ENCODE peak calls at places on chromosomes 16 and 17, in six cellular contexts. I is NCI-H1105 treated with DMSO at 0.1 percent for 48 hours; U is activated B cell treated with CpG ODN at 0.5 μM for 24 hours; L is germinal center; C is left colon; J is stimulated activated CD4-positive, alpha-beta T cell treated with anti-CD3 and anti-CD28 coated beads, Interleukin-4, amount 100 ng/mL, for 1 hour. Q is an unnamed sample.
A peak's percentile ranks its signal among the peaks of the same experiment; 100 is the strongest.

GRCh38 chr17:20241855-20242254 is 225.5 kb downstream of the LGALS9B start:
- DNase-seq in I (no peak), U (no peak), L (no peak), C (no peak), J (no peak), Q (no peak)

GRCh38 chr16:62870554-62870953 is 834.3 kb upstream of the CDH8 start:
- DNase-seq in I (no peak), U (no peak), L (no peak), C (no peak), J (no peak), Q (no peak)

GRCh38 chr16:69711115-69711740 is 15.1 kb downstream of the NQO1 start:
- DNase-seq in I (no peak), U (no peak), L (no peak), C (peak; percentile 53), J (no peak), Q (no peak)

GRCh38 chr17:16342979-16343378 is 10.3 kb downstream of the CENPV start:
- DNase-seq in I (no peak), U (no peak), L (no peak), C (no peak), J (no peak), Q (no peak)

GRCh38 chr16:79805621-79806020 is 205.1 kb upstream of the MAF start:
- DNase-seq in I (no peak), U (no peak), L (no peak), C (no peak), J (no peak), Q (no peak)

GRCh38 chr17:39012725-39013124 is 45.5 kb upstream of the FBXO47 start:
- DNase-seq in I (no peak), U (no peak), L (no peak), C (no peak), J (no peak), Q (no peak)

GRCh38 chr17:72150632-72151460 is 30.0 kb downstream of the SOX9 start:
- DNase-seq in I (no peak), U (no peak), L (no peak), C (no peak), J (no peak), Q (no peak)

GRCh38 chr16:54446639-54447038 is 160.1 kb upstream of the IRX3 start:
- DNase-seq in I (no peak), U (no peak), L (no peak), C (no peak), J (no peak), Q (no peak)

GRCh38 chr17:6353161-6353560 is 81.8 kb downstream of the AIPL1 start:
- DNase-seq in I (no peak), U (no peak), L (no peak), C (no peak), J (no peak), Q (no peak)

GRCh38 chr16:15970202-15970601 is 20.8 kb downstream of the ABCC1 start:
- DNase-seq in I (no peak), U (no peak), L (peak; percentile 49), C (no peak), J (no peak), Q (no peak)

GRCh38 chr16:51267676-51268075 is 116.6 kb upstream of the SALL1 start:
- DNase-seq in I (no peak), U (no peak), L (no peak), C (no peak), J (no peak), Q (no peak)

GRCh38 chr16:69112285-69113129 is 7.1 kb downstream of the HAS3 start:
- DNase-seq in I (peak; percentile 12), U (peak; percentile 34), L (peak; percentile 75), C (peak; percentile 72), J (peak; percentile 64), Q (no peak)

GRCh38 chr16:79542196-79542859 is 58.2 kb downstream of the MAF start:
- DNase-seq in I (no peak), U (no peak), L (no peak), C (peak; percentile 9), J (no peak), Q (no peak)

GRCh38 chr17:27631409-27631755 is 394 bp downstream of the LGALS9 start:
- DNase-seq in I (no peak), U (no peak), L (peak; percentile 48), C (no peak), J (no peak), Q (no peak)

GRCh38 chr16:88639231-88640038 is 1.1 kb downstream of the IL17C start:
- DNase-seq in I (no peak), U (peak; percentile 40), L (peak; percentile 69), C (peak; percentile 85), J (no peak), Q (no peak)

GRCh38 chr16:82049484-82049883 is 14.4 kb downstream of the HSD17B2 start:
- DNase-seq in I (no peak), U (no peak), L (no peak), C (no peak), J (no peak), Q (no peak)

GRCh38 chr17:7854851-7855642 is at the start of gene TMEM88:
- DNase-seq in I (no peak), U (peak; percentile 17), L (no peak), C (peak; percentile 29), J (peak; percentile 24), Q (no peak)

GRCh38 chr16:12239953-12240485 is 263.5 kb downstream of the SNX29 start:
- DNase-seq in I (no peak), U (no peak), L (no peak), C (no peak), J (no peak), Q (no peak)

GRCh38 chr17:39653662-39654331 is 11.4 kb upstream of the TCAP start:
- DNase-seq in I (peak; percentile 2), U (no peak), L (peak; percentile 85), C (peak; percentile 87), J (peak; percentile 80), Q (peak; percentile 61)

GRCh38 chr17:39236383-39236927 is 10.7 kb upstream of the STAC2 start:
- DNase-seq in I (peak; percentile 63), U (no peak), L (no peak), C (no peak), J (no peak), Q (no peak)

GRCh38 chr17:16617481-16618060 is 36.1 kb downstream of the ZNF624 start:
- DNase-seq in I (no peak), U (no peak), L (no peak), C (no peak), J (no peak), Q (no peak)

GRCh38 chr17:77572065-77572601 is 386.4 kb upstream of the TNRC6C start:
- DNase-seq in I (no peak), U (no peak), L (no peak), C (no peak), J (no peak), Q (no peak)

GRCh38 chr17:82386881-82387498 is 15.4 kb downstream of the UTS2R start:
- DNase-seq in I (no peak), U (no peak), L (no peak), C (no peak), J (no peak), Q (no peak)

GRCh38 chr17:17408236-17408794 is 68.5 kb upstream of the MED9 start:
- DNase-seq in I (no peak), U (no peak), L (no peak), C (no peak), J (no peak), Q (no peak)

GRCh38 chr16:11224894-11225676 is 30.9 kb downstream of the SOCS1 start:
- DNase-seq in I (no peak), U (peak; percentile 65), L (peak; percentile 89), C (peak; percentile 69), J (peak; percentile 89), Q (peak; percentile 82)

GRCh38 chr17:81983011-81983638 is 5.7 kb downstream of the ASPSCR1 start:
- DNase-seq in I (no peak), U (no peak), L (no peak), C (no peak), J (no peak), Q (no peak)

GRCh38 chr17:1165836-1166235 is 13.9 kb downstream of the ABR start:
- DNase-seq in I (no peak), U (no peak), L (no peak), C (no peak), J (no peak), Q (no peak)

GRCh38 chr17:61583242-61583641 is 7.8 kb downstream of the NACA2 start:
- DNase-seq in I (peak; percentile 12), U (no peak), L (peak; percentile 40), C (no peak), J (no peak), Q (no peak)

GRCh38 chr16:71358464-71359031 is at the start of gene CALB2:
- DNase-seq in I (peak; percentile 39), U (peak; percentile 68), L (peak; percentile 82), C (peak; percentile 75), J (peak; percentile 69), Q (peak; percentile 57)

GRCh38 chr16:16871196-16871595 is 492.3 kb downstream of the NPIPA7 start:
- DNase-seq in I (no peak), U (no peak), L (no peak), C (no peak), J (no peak), Q (no peak)

GRCh38 chr16:87086156-87086555 is 231.0 kb downstream of the C16orf95 start:
- DNase-seq in I (no peak), U (no peak), L (no peak), C (no peak), J (no peak), Q (no peak)

GRCh38 chr17:41324180-41325075 is 8.9 kb upstream of the KRTAP17-1 start:
- DNase-seq in I (peak; percentile 13), U (no peak), L (no peak), C (peak; percentile 40), J (no peak), Q (no peak)

GRCh38 chr17:4881761-4882555 is 17.4 kb upstream of the C17orf107 start:
- DNase-seq in I (peak; percentile 80), U (peak; percentile 50), L (peak; percentile 68), C (peak; percentile 81), J (peak; percentile 73), Q (peak; percentile 45)

GRCh38 chr17:19346351-19347255 is 15.9 kb downstream of the B9D1 start:
- DNase-seq in I (no peak), U (no peak), L (no peak), C (peak; percentile 26), J (no peak), Q (no peak)

GRCh38 chr17:42704495-42705494 is 22.5 kb downstream of the CNTNAP1 start:
- DNase-seq in I (no peak), U (no peak), L (peak; percentile 28), C (no peak), J (no peak), Q (no peak)

GRCh38 chr17:29958947-29959657 is 17.7 kb downstream of the EFCAB5 start:
- DNase-seq in I (no peak), U (no peak), L (no peak), C (no peak), J (no peak), Q (no peak)

GRCh38 chr17:491086-492014 is 138.7 kb upstream of the RPH3AL start:
- DNase-seq in I (no peak), U (peak; percentile 55), L (peak; percentile 41), C (peak; percentile 53), J (peak; percentile 22), Q (peak; percentile 52)

GRCh38 chr17:9175700-9176467 is 154.6 kb downstream of the NTN1 start:
- DNase-seq in I (no peak), U (no peak), L (no peak), C (no peak), J (no peak), Q (no peak)

GRCh38 chr16:50152386-50152806 is 710 bp upstream of the TENT4B start:
- DNase-seq in I (peak; percentile 49), U (no peak), L (no peak), C (peak; percentile 67), J (peak; percentile 64), Q (peak; percentile 59)

GRCh38 chr17:9935408-9935807 is 30.3 kb upstream of the RCVRN start:
- DNase-seq in I (no peak), U (no peak), L (no peak), C (no peak), J (no peak), Q (no peak)